ENCODE peak calls at places on chromosomes 16 and 17, in ten cellular contexts. R is mammary epithelial cell, B is esophagus squamous epithelium, I is lung, M is SK-N-SH, Z is GM10248, A is AG04449, O is upper lobe of right lung, X is GM12865, W is transverse colon. J is an unnamed sample.

GRCh38 chr16:78763821-78764440 is 664.5 kb downstream of the WWOX start:
- DNase-seq in X (no peak), B (no peak), M (no peak), R (no peak), I (no peak), W (no peak), Z (no peak), O (no peak), A (no peak), J (no peak)

GRCh38 chr17:77462553-77463497 is 322.1 kb downstream of the SEC14L1 start:
- DNase-seq in X (no peak), Z (no peak), O (no peak), I (no peak), W (no peak), A (no peak), B (no peak), R (no peak), M (no peak), J (no peak)

GRCh38 chr17:44014133-44014436 is 678 bp downstream of the TMEM101 start:
- DNase-seq in M (no peak), B (no peak), O (no peak), Z (no peak), X (no peak), R (no peak), A (no peak), W (no peak), I (no peak), J (no peak)

GRCh38 chr17:21119247-21119944 is 7.4 kb upstream of the DHRS7B start:
- DNase-seq in A (no peak), Z (peak), B (no peak), W (peak), X (peak), R (peak), M (peak), O (peak), I (peak), J (peak)

GRCh38 chr16:66459878-66460277 is 32.8 kb downstream of the BEAN1 start:
- DNase-seq in O (peak), R (no peak), W (no peak), I (no peak), B (no peak), A (no peak), Z (no peak), X (no peak), M (no peak), J (no peak)

GRCh38 chr17:68290268-68290954 is 516 bp downstream of the SLC16A6 start:
- DNase-seq in X (peak), I (peak), Z (peak), W (peak), B (no peak), O (peak), A (no peak), R (no peak), M (peak), J (no peak)

GRCh38 chr17:69418535-69418934 is 4.0 kb downstream of the MAP2K6 start:
- DNase-seq in I (no peak), A (no peak), W (no peak), B (no peak), M (no peak), X (no peak), O (no peak), Z (no peak), R (no peak), J (no peak)

GRCh38 chr16:85430523-85431381 is 182.4 kb upstream of the GSE1 start:
- DNase-seq in Z (no peak), X (no peak), A (no peak), W (peak), B (no peak), M (peak), R (no peak), I (no peak), O (peak), J (no peak)

GRCh38 chr17:70905796-70906195 is 736.5 kb downstream of the KCNJ2 start:
- DNase-seq in O (no peak), Z (no peak), B (no peak), R (peak), X (no peak), A (peak), M (no peak), I (peak), W (no peak), J (peak)

DNA sequence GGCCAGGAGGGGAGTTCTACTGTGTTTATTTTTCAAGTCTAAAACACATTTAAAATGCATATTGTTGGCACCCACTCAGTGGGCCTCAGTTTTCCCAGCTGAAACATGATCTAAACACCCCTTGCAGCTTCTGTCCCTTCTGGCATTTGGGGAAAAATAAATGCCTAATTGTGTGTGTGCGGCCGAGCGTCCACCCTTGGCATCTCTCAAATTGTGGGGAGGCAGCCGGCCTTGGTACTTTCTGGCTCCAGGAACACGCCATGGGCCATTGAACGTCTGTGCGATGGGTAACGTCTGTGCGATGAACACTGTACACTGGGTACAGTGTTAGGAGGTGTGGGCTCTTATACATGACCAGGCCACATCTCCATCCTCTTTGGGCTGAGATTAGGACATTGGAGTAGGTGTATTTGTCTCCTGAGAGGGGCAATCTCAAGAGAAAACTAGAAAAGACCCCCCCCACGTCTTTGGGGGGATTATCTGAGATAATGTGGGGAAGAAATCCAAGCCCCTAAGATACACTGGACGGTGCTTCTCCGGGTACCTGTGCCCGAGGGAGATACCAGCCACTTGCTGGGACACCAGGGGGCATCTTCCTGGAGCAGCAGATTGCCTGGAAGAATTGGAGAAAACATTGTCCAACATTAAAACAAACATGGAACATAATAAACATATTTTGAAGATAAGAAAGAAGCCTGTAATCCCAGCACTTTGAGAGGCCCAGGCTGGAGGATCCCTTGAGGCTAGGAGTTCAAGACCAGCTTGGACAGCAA is 54.9 kb downstream of the RAB11FIP4 start:
- DNase-seq in A (no peak), W (no peak), R (no peak), I (no peak), X (no peak), Z (no peak), M (no peak), O (no peak), B (no peak), J (no peak)
- TF ChIP-seq CTCF in A (peak), W (no peak), R (no peak), I (no peak), X (no peak), Z (no peak), M (peak), O (no peak), B (no peak), J (peak)

GRCh38 chr16:10919003-10919351 is 23.3 kb downstream of the DEXI start:
- DNase-seq in O (no peak), Z (no peak), R (no peak), X (no peak), B (no peak), I (no peak), A (no peak), W (no peak), M (no peak), J (no peak)
- TF ChIP-seq CTCF in O (no peak), Z (no peak), R (no peak), X (no peak), B (no peak), I (no peak), A (no peak), W (no peak), M (no peak), J (no peak)

DNA sequence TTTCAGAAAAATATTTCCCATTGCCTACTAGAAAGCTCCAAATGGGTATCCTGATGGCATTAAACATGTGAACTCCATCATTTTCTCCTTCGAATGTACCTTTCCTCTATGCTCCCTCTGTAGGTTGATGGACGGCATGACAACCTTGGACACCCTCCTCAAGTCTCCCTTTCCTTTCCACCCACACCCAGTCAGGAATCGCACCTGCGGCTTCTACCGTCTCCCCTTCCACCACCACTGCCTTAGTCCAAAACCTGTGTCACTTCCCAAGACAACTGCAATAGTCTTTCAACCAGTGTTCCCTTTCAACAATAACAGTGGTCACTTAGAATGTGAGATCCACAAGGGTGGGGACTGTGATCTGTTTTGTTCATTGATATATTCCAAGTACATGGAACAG is 233.1 kb upstream of the AXIN2 start:
- DNase-seq in W (no peak), O (no peak), I (no peak), R (peak), A (no peak), M (peak), B (no peak), X (peak), Z (no peak), J (peak)
- TF ChIP-seq CTCF in W (peak), O (peak), I (peak), R (peak), A (peak), M (peak), B (no peak), X (peak), Z (no peak), J (peak)

GRCh38 chr16:30142672-30143346 is 19.8 kb upstream of the MAPK3 start:
- DNase-seq in A (no peak), W (no peak), I (no peak), O (no peak), B (no peak), R (no peak), Z (peak), X (peak), M (no peak), J (no peak)
- TF ChIP-seq CTCF in A (no peak), W (no peak), I (no peak), O (no peak), B (no peak), R (no peak), Z (peak), X (peak), M (no peak), J (no peak)

DNA sequence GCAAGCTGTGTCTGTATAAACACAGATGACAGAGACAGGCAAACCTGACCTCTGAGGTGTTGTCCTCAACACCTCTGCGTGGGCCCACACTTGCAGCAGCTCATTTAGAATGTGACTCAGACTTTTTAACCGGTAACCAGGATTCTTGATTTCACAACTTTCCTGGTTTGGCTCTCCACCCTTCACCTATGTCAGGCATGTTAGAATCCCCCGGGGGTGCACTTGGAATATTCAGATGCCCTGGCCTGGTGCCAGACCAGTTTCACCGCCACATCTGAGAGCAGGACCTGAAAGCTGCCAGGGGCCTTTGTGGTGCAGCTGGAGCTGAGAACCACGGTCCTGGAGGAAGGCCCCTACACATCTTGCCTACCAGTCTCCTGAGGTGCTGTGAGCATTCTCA is 4.8 kb downstream of the DHODH start:
- DNase-seq in A (no peak), X (no peak), I (peak), R (peak), O (peak), W (no peak), Z (no peak), B (no peak), M (no peak), J (peak)
- TF ChIP-seq CTCF in A (no peak), X (no peak), I (no peak), R (no peak), O (no peak), W (no peak), Z (no peak), B (no peak), M (no peak), J (no peak)

GRCh38 chr16:16000685-16001084 is 51.3 kb downstream of the ABCC1 start:
- DNase-seq in I (no peak), R (no peak), X (no peak), W (no peak), A (no peak), Z (no peak), B (no peak), O (no peak), M (no peak), J (no peak)

GRCh38 chr16:15993541-15993940 is 44.1 kb downstream of the ABCC1 start:
- DNase-seq in B (no peak), X (no peak), R (no peak), I (no peak), M (no peak), Z (no peak), O (no peak), A (no peak), W (no peak), J (no peak)

GRCh38 chr16:15993128-15993527 is 43.7 kb downstream of the ABCC1 start:
- DNase-seq in I (no peak), A (no peak), O (no peak), B (no peak), R (no peak), X (no peak), W (no peak), M (no peak), Z (no peak), J (no peak)

GRCh38 chr16:15993946-15994665 is 44.7 kb downstream of the ABCC1 start:
- DNase-seq in M (no peak), A (no peak), I (no peak), Z (no peak), R (no peak), W (no peak), B (no peak), O (no peak), X (no peak), J (no peak)

GRCh38 chr16:15996432-15997109 is 47.2 kb downstream of the ABCC1 start:
- DNase-seq in I (peak), R (peak), Z (no peak), O (peak), M (peak), W (no peak), X (no peak), A (no peak), B (no peak), J (peak)
- TF ChIP-seq CTCF in I (no peak), R (no peak), Z (no peak), O (no peak), M (no peak), W (no peak), X (no peak), A (no peak), B (no peak), J (no peak)

GRCh38 chr17:60080545-60080944 is 1.8 kb upstream of the HEATR6 start:
- DNase-seq in W (no peak), R (peak), I (no peak), B (no peak), X (no peak), M (no peak), Z (no peak), O (no peak), A (no peak), J (no peak)

GRCh38 chr17:60077672-60078519 is 825 bp downstream of the HEATR6 start:
- DNase-seq in R (no peak), I (no peak), Z (peak), B (no peak), O (no peak), A (no peak), M (peak), X (no peak), W (no peak), J (peak)

GRCh38 chr17:60076811-60077210 is 1.9 kb downstream of the HEATR6 start:
- DNase-seq in M (no peak), W (no peak), I (no peak), O (no peak), R (no peak), B (no peak), A (no peak), Z (no peak), X (no peak), J (no peak)

GRCh38 chr17:60077226-60077625 is 1.5 kb downstream of the HEATR6 start:
- DNase-seq in X (no peak), Z (no peak), I (no peak), B (no peak), W (no peak), M (no peak), O (no peak), R (no peak), A (no peak), J (peak)

DNA sequence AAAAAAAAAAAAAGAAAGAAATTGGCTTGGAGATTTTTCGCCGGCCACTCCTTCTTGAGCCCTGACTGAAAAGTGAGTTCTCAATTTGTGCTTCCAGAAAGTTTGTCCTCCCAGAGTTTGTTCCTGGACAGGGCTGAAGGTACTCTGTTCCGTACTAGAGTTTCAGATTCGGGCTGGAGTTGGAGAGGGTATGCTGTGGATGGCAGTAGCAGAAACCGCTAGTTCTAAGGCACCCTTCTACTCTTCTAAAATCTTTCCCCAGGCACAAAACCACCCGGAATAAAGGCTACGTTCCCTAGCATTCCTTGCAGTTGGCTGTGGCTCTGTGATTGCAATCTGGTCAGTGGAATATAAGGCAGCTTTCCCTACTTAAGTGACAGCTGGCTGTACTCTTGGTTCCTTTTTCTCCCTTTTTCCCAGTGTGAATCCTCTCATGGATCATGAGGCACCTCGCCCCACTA is 710 bp upstream of the HEATR6 start:
- DNase-seq in Z (no peak), I (no peak), M (peak), X (no peak), W (no peak), O (no peak), B (no peak), R (peak), A (no peak), J (peak)
- TF ChIP-seq CTCF in Z (no peak), I (no peak), M (no peak), X (no peak), W (no peak), O (no peak), B (no peak), R (no peak), A (no peak), J (no peak)

DNA sequence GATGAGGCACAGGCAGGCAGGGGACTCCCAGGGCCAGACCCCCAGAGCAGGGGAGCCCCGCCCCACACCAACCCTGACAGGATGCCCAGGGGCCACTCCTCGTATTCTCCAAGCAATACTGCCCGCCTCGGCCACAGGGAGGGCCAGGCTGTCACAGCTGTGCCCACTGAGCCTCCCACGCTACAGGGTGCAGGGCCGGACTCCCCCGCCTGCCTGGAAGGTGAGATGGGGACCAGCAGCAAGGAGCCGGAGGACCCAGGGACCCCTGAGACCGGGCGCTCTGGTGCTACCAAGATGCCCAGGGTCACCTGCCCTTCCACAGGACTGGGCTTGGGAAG is 18.8 kb upstream of the ZFPM1 start:
- DNase-seq in R (no peak), W (no peak), X (no peak), B (no peak), M (no peak), A (no peak), O (no peak), Z (no peak), I (no peak), J (no peak)
- TF ChIP-seq CTCF in R (no peak), W (no peak), X (no peak), B (no peak), M (no peak), A (no peak), O (no peak), Z (no peak), I (no peak), J (no peak)